ENCODE peak calls at places on chromosomes 6 and 20, in five cellular contexts. B is IMR-90, D is esophagus squamous epithelium, L is A673, W is psoas muscle. Y is an unnamed sample.
A peak's percentile ranks its signal among the peaks of the same experiment; 100 is the strongest.

GRCh38 chr6:87944541-87944954 is 103.1 kb upstream of the SPACA1 start:
- DNase-seq in B (peak; percentile 36), D (no peak), L (no peak), W (peak; percentile 75), Y (peak; percentile 48)

GRCh38 chr6:141968632-141969031 is 164.1 kb upstream of the GJE1 start:
- DNase-seq in B (no peak), D (no peak), L (no peak), W (no peak), Y (no peak)

GRCh38 chr20:17427646-17428045 is 103.5 kb downstream of the BFSP1 start:
- DNase-seq in B (no peak), D (no peak), L (no peak), W (no peak), Y (no peak)

GRCh38 chr6:147508871-147509608 is 550 bp downstream of the SAMD5 start:
- DNase-seq in B (no peak), D (no peak), L (peak; percentile 33), W (peak; percentile 13), Y (peak; percentile 13)

GRCh38 chr6:44235891-44236516 is 10.9 kb upstream of the HSP90AB1 start:
- DNase-seq in B (no peak), D (no peak), L (no peak), W (no peak), Y (no peak)

GRCh38 chr6:10441004-10441654 is 26.3 kb upstream of the TFAP2A start:
- DNase-seq in B (peak; percentile 87), D (no peak), L (peak; percentile 58), W (no peak), Y (no peak)

GRCh38 chr20:38730167-38730988 is 6.1 kb downstream of the SLC32A1 start:
- DNase-seq in B (no peak), D (no peak), L (no peak), W (no peak), Y (no peak)

GRCh38 chr6:170516783-170517616 is 36.1 kb downstream of the PSMB1 start:
- DNase-seq in B (peak; percentile 78), D (peak; percentile 1), L (peak; percentile 76), W (peak; percentile 23), Y (peak; percentile 24)

GRCh38 chr20:40156600-40157307 is 532.3 kb downstream of the MAFB start:
- DNase-seq in B (no peak), D (no peak), L (no peak), W (no peak), Y (no peak)

GRCh38 chr20:39057911-39058310 is 95.8 kb downstream of the DHX35 start:
- DNase-seq in B (no peak), D (no peak), L (no peak), W (no peak), Y (no peak)

GRCh38 chr6:80605165-80605989 is 498.9 kb downstream of the BCKDHB start:
- DNase-seq in B (peak; percentile 68), D (no peak), L (peak; percentile 74), W (no peak), Y (no peak)

GRCh38 chr6:137904822-137905617 is 38.0 kb downstream of the TNFAIP3 start:
- DNase-seq in B (no peak), D (no peak), L (no peak), W (no peak), Y (no peak)
- H3K27ac ChIP-seq in B (no peak overlapping the region), D (no peak overlapping the region), L (no peak overlapping the region), W (no peak overlapping the region), Y (no peak overlapping the region)

GRCh38 chr20:59764037-59764436 is 159.7 kb downstream of the PHACTR3 start:
- DNase-seq in B (no peak), D (no peak), L (no peak), W (no peak), Y (no peak)

GRCh38 chr20:59767656-59768055 is 163.3 kb downstream of the PHACTR3 start:
- DNase-seq in B (no peak), D (no peak), L (no peak), W (no peak), Y (no peak)

GRCh38 chr20:59770851-59771250 is 162.6 kb downstream of the SYCP2 start:
- DNase-seq in B (no peak), D (no peak), L (no peak), W (no peak), Y (no peak)

GRCh38 chr20:59770270-59770669 is 163.2 kb downstream of the SYCP2 start:
- DNase-seq in B (no peak), D (no peak), L (no peak), W (no peak), Y (no peak)

GRCh38 chr20:59765599-59766177 is 161.3 kb downstream of the PHACTR3 start:
- DNase-seq in B (no peak), D (no peak), L (peak; percentile 24), W (no peak), Y (no peak)
- H3K9me3 ChIP-seq in B (peaks cover 18% of the 10 kb centered on the region), D (no peaks in the 10 kb centered on the region), L (no peaks in the 10 kb centered on the region), W (no peaks in the 10 kb centered on the region), Y (no peaks in the 10 kb centered on the region)

DNA sequence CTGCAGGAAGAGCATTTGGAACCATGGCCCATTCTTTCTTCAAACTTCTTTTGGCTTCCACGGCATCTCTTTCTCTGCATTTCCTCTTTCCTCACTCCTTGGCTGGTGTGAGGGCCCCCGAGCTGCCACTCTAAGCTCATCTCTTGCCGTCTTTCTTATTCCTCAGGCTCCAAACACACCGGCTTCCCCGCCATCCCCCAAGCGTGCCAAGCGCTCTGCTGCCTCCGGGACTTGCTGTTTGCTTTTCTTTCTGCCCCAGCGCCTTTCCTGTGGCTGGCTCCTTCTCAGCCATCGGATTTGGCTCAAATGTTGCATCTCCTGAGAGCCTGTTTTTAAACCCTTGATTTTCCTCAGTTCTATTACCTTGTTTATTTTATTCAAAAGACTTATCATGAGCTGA is 172.7 kb downstream of the PACRG start:
- DNase-seq in B (no peak), D (no peak), L (no peak), W (no peak), Y (no peak)
- H3K27ac ChIP-seq in B (no peak overlapping the region), D (no peak overlapping the region), L (no peak overlapping the region), W (no peak overlapping the region), Y (no peak overlapping the region)

GRCh38 chr20:51299413-51299812 is 243.1 kb downstream of the NFATC2 start:
- DNase-seq in B (no peak), D (no peak), L (no peak), W (no peak), Y (no peak)

GRCh38 chr20:51303731-51304670 is 238.5 kb downstream of the NFATC2 start:
- DNase-seq in B (no peak), D (no peak), L (no peak), W (no peak), Y (no peak)

GRCh38 chr20:51298141-51298540 is 244.4 kb downstream of the NFATC2 start:
- DNase-seq in B (no peak), D (no peak), L (no peak), W (no peak), Y (no peak)

GRCh38 chr20:51301026-51301425 is 241.5 kb downstream of the NFATC2 start:
- DNase-seq in B (no peak), D (no peak), L (no peak), W (no peak), Y (no peak)

DNA sequence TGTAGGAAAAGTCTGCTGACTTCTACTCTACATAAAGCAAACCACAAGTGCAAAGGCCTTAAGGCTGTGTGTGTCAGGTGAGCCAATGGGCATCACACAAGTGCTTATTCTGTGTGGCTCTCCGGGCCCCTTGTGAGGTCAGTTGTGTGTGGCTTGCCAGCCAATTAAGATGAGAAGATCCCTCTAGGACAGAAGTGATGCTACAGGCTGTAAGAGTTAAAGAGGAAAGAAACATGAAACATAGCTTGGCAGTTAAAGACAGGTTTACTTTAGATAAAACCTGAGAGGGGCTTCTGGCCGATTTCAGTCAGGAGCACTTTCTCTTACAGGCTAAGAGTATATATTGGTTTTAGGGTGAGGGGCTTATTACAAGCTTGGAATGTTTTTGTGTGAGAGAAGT is 242.4 kb downstream of the NFATC2 start:
- DNase-seq in B (no peak), D (no peak), L (no peak), W (no peak), Y (no peak)
- H3K9me3 ChIP-seq in B (peaks cover 6% of the 10 kb centered on the region), D (no peaks in the 10 kb centered on the region), L (peaks cover 9% of the 10 kb centered on the region), W (no peaks in the 10 kb centered on the region), Y (no peaks in the 10 kb centered on the region)

GRCh38 chr20:62366370-62367135 is 559 bp downstream of the LAMA5 start:
- DNase-seq in B (no peak), D (no peak), L (no peak), W (peak; percentile 27), Y (no peak)

GRCh38 chr20:62363920-62364851 is 2.9 kb downstream of the LAMA5 start:
- DNase-seq in B (no peak), D (no peak), L (no peak), W (peak; percentile 46), Y (peak; percentile 44)

GRCh38 chr20:62362991-62363919 is 3.9 kb downstream of the LAMA5 start:
- DNase-seq in B (no peak), D (no peak), L (no peak), W (peak; percentile 12), Y (peak; percentile 28)

GRCh38 chr20:62365814-62366369 is 1.2 kb downstream of the LAMA5 start:
- DNase-seq in B (no peak), D (no peak), L (peak; percentile 60), W (peak; percentile 27), Y (no peak)

DNA sequence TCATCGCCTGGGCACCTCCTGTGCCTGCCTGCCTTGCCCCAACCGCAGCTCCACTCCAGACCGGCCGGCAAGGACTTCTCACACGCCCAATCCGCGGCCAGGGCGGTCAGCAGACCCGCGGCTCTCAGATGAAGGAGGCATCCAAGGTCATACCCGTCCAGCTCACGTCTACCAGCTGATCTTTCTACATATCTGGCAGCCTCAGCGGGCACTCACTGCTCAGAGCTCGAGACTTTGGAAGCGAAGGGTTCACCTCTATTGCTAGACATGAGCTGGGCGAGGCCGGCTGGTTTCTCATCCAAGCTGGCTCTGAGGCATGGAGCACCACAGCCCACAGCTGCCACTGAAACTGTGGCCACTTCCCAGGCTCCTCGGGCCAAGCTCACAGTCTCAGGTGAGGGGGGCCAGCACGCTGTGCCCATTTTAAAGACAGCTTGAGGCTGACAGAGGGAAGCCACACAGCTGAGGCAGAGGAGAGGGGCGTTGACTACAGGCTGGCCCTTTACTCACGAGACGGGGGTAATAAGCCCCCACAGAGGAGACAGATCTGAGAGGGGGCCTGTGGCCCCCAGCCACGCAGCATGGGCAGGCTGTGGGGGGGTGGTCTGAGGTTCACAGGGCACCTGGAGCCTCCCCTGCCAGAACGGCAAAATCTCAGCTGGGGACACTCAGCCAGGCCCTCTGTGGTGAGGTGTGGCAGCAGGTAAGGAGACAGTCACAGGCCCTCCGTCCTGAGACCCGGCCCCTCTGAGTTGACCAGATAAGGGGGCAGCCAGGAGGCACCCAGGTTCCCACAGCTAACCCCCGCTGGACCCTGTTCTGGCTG is 2.0 kb downstream of the LAMA5 start:
- DNase-seq in B (no peak), D (no peak), L (no peak), W (peak; percentile 73), Y (no peak)
- H3K27ac ChIP-seq in B (no peak overlapping the region), D (peak overlapping the region; percentile 85), L (no peak overlapping the region), W (peak overlapping the region; percentile 87), Y (peak overlapping the region; percentile 84)